ENCODE peak calls at places on chromosomes 7 and 10, in ten cellular contexts. One of them, this sample, is unnamed.

GRCh38 chr10:70192325-70192966 is 22.1 kb upstream of the SAR1A start:
- DNase-seq in astrocyte: no peak
- DNase-seq in adrenal gland: no peak
- DNase-seq in SJSA1: no peak
- DNase-seq in PC-3: no peak
- DNase-seq in left ventricle myocardium inferior: no peak
- DNase-seq in aorta: no peak
- DNase-seq in right cardiac atrium: no peak
- DNase-seq in cardiac muscle cell: peak; percentile 59
- DNase-seq in MM.1S: no peak
- DNase-seq in this sample: peak; percentile 76

GRCh38 chr7:81053623-81054022 is 134.8 kb upstream of the SEMA3C start:
- DNase-seq in right cardiac atrium: no peak
- DNase-seq in cardiac muscle cell: no peak
- DNase-seq in MM.1S: no peak
- DNase-seq in adrenal gland: no peak
- DNase-seq in PC-3: peak; percentile 75
- DNase-seq in SJSA1: peak; percentile 27
- DNase-seq in aorta: no peak
- DNase-seq in astrocyte: peak; percentile 17
- DNase-seq in left ventricle myocardium inferior: no peak
- DNase-seq in this sample: no peak

GRCh38 chr7:65972976-65973375 is 9.0 kb downstream of the GUSB start:
- DNase-seq in adrenal gland: no peak
- DNase-seq in PC-3: no peak
- DNase-seq in right cardiac atrium: no peak
- DNase-seq in SJSA1: no peak
- DNase-seq in astrocyte: no peak
- DNase-seq in aorta: no peak
- DNase-seq in left ventricle myocardium inferior: no peak
- DNase-seq in MM.1S: no peak
- DNase-seq in cardiac muscle cell: no peak
- DNase-seq in this sample: no peak

GRCh38 chr10:110360857-110361474 is 56.2 kb upstream of the SMNDC1 start:
- DNase-seq in SJSA1: peak; percentile 40
- DNase-seq in cardiac muscle cell: no peak
- DNase-seq in astrocyte: peak; percentile 13
- DNase-seq in right cardiac atrium: no peak
- DNase-seq in left ventricle myocardium inferior: no peak
- DNase-seq in aorta: no peak
- DNase-seq in PC-3: peak; percentile 19
- DNase-seq in adrenal gland: no peak
- DNase-seq in MM.1S: no peak
- DNase-seq in this sample: peak; percentile 40

GRCh38 chr7:674454-675410 is 51.8 kb upstream of the DNAAF5 start:
- DNase-seq in SJSA1: no peak
- DNase-seq in cardiac muscle cell: peak; percentile 38
- DNase-seq in adrenal gland: peak; percentile 69
- DNase-seq in MM.1S: no peak
- DNase-seq in aorta: no peak
- DNase-seq in left ventricle myocardium inferior: no peak
- DNase-seq in right cardiac atrium: peak; percentile 30
- DNase-seq in PC-3: no peak
- DNase-seq in astrocyte: peak; percentile 75
- DNase-seq in this sample: no peak

GRCh38 chr7:151240942-151241754 is 7.3 kb downstream of the SMARCD3 start:
- DNase-seq in right cardiac atrium: no peak
- DNase-seq in MM.1S: no peak
- DNase-seq in aorta: no peak
- DNase-seq in astrocyte: no peak
- DNase-seq in adrenal gland: no peak
- DNase-seq in PC-3: no peak
- DNase-seq in cardiac muscle cell: no peak
- DNase-seq in SJSA1: no peak
- DNase-seq in left ventricle myocardium inferior: no peak
- DNase-seq in this sample: no peak

GRCh38 chr10:58240531-58240930 is 27.2 kb downstream of the IPMK start:
- DNase-seq in cardiac muscle cell: peak; percentile 18
- DNase-seq in SJSA1: peak; percentile 60
- DNase-seq in astrocyte: peak; percentile 59
- DNase-seq in right cardiac atrium: no peak
- DNase-seq in MM.1S: no peak
- DNase-seq in PC-3: no peak
- DNase-seq in adrenal gland: no peak
- DNase-seq in left ventricle myocardium inferior: no peak
- DNase-seq in aorta: no peak
- DNase-seq in this sample: no peak

GRCh38 chr7:114923403-114923713 is 1.5 kb downstream of the MDFIC start:
- DNase-seq in right cardiac atrium: no peak
- DNase-seq in cardiac muscle cell: no peak
- DNase-seq in MM.1S: no peak
- DNase-seq in left ventricle myocardium inferior: no peak
- DNase-seq in astrocyte: no peak
- DNase-seq in PC-3: no peak
- DNase-seq in SJSA1: no peak
- DNase-seq in adrenal gland: no peak
- DNase-seq in aorta: no peak
- DNase-seq in this sample: no peak

GRCh38 chr10:89347706-89348457 is 20.1 kb downstream of the IFIT3 start:
- DNase-seq in left ventricle myocardium inferior: no peak
- DNase-seq in cardiac muscle cell: peak; percentile 33
- DNase-seq in MM.1S: no peak
- DNase-seq in SJSA1: no peak
- DNase-seq in right cardiac atrium: peak; percentile 40
- DNase-seq in PC-3: no peak
- DNase-seq in adrenal gland: no peak
- DNase-seq in astrocyte: no peak
- DNase-seq in aorta: no peak
- DNase-seq in this sample: no peak

GRCh38 chr7:91929463-91929862 is 11.2 kb upstream of the AKAP9 start:
- DNase-seq in PC-3: peak; percentile 48
- DNase-seq in left ventricle myocardium inferior: no peak
- DNase-seq in MM.1S: no peak
- DNase-seq in adrenal gland: no peak
- DNase-seq in cardiac muscle cell: no peak
- DNase-seq in astrocyte: no peak
- DNase-seq in SJSA1: no peak
- DNase-seq in aorta: no peak
- DNase-seq in right cardiac atrium: no peak
- DNase-seq in this sample: no peak

GRCh38 chr7:27192546-27193334 is 7.2 kb downstream of the HOXA13 start:
- DNase-seq in aorta: peak; percentile 55
- DNase-seq in SJSA1: peak; percentile 44
- DNase-seq in PC-3: peak; percentile 54
- DNase-seq in right cardiac atrium: no peak
- DNase-seq in astrocyte: no peak
- DNase-seq in left ventricle myocardium inferior: no peak
- DNase-seq in MM.1S: no peak
- DNase-seq in cardiac muscle cell: no peak
- DNase-seq in adrenal gland: no peak
- DNase-seq in this sample: peak; percentile 66

GRCh38 chr7:79272066-79272669 is 181.3 kb downstream of the MAGI2 start:
- DNase-seq in cardiac muscle cell: peak; percentile 63
- DNase-seq in left ventricle myocardium inferior: no peak
- DNase-seq in SJSA1: no peak
- DNase-seq in aorta: no peak
- DNase-seq in PC-3: peak; percentile 63
- DNase-seq in astrocyte: peak; percentile 26
- DNase-seq in right cardiac atrium: no peak
- DNase-seq in adrenal gland: no peak
- DNase-seq in MM.1S: peak; percentile 59
- DNase-seq in this sample: peak; percentile 70

GRCh38 chr7:116616555-116617059 is 55.4 kb upstream of the MET start:
- DNase-seq in cardiac muscle cell: peak; percentile 67
- DNase-seq in PC-3: peak; percentile 76
- DNase-seq in left ventricle myocardium inferior: no peak
- DNase-seq in right cardiac atrium: no peak
- DNase-seq in MM.1S: no peak
- DNase-seq in SJSA1: peak; percentile 42
- DNase-seq in astrocyte: peak; percentile 67
- DNase-seq in aorta: no peak
- DNase-seq in adrenal gland: no peak
- DNase-seq in this sample: peak; percentile 59

GRCh38 chr7:25180946-25181345 is 47.3 kb downstream of the NPVF start:
- DNase-seq in left ventricle myocardium inferior: no peak
- DNase-seq in aorta: no peak
- DNase-seq in adrenal gland: no peak
- DNase-seq in MM.1S: no peak
- DNase-seq in astrocyte: no peak
- DNase-seq in SJSA1: no peak
- DNase-seq in right cardiac atrium: no peak
- DNase-seq in PC-3: no peak
- DNase-seq in cardiac muscle cell: peak; percentile 9
- DNase-seq in this sample: peak; percentile 12
- H3K4me3 ChIP-seq in left ventricle myocardium inferior: peak overlapping the region; percentile 89
- H3K4me3 ChIP-seq in aorta: no peak overlapping the region
- H3K4me3 ChIP-seq in adrenal gland: no peak overlapping the region
- H3K4me3 ChIP-seq in MM.1S: peak overlapping the region; percentile 72
- H3K4me3 ChIP-seq in astrocyte: no peak overlapping the region
- H3K4me3 ChIP-seq in SJSA1: no peak overlapping the region
- H3K4me3 ChIP-seq in right cardiac atrium: no peak overlapping the region
- H3K4me3 ChIP-seq in PC-3: peak overlapping the region; percentile 68
- H3K4me3 ChIP-seq in cardiac muscle cell: no peak overlapping the region
- H3K4me3 ChIP-seq in this sample: peak overlapping the region; percentile 76

DNA sequence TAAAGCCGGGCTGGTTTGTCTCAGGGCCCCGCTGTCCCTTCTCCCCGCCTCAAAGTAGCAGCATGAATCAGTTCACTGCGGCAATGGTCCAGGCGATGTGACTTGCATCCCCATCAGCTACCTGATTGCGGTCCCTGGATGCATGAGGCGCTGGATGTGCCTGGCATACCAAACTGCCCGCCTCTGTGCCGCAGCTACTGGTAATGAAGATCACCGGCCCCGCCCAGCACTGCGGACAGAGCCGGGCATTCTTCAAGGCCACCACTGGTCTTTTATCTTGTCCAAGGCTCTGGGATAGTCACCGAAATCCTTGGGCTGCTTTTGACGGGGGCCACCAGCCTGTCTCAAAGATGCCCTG is 143.3 kb downstream of the RPS24 start:
- DNase-seq in MM.1S: no peak
- DNase-seq in cardiac muscle cell: no peak
- DNase-seq in SJSA1: no peak
- DNase-seq in astrocyte: no peak
- DNase-seq in adrenal gland: peak; percentile 61
- DNase-seq in left ventricle myocardium inferior: no peak
- DNase-seq in right cardiac atrium: no peak
- DNase-seq in aorta: no peak
- DNase-seq in PC-3: no peak
- DNase-seq in this sample: no peak
- H3K4me1 ChIP-seq in MM.1S: no peaks in the 10 kb centered on the region
- H3K4me1 ChIP-seq in cardiac muscle cell: peaks cover 18% of the 10 kb centered on the region
- H3K4me1 ChIP-seq in SJSA1: no peaks in the 10 kb centered on the region
- H3K4me1 ChIP-seq in astrocyte: peaks cover 4% of the 10 kb centered on the region
- H3K4me1 ChIP-seq in adrenal gland: no peaks in the 10 kb centered on the region
- H3K4me1 ChIP-seq in left ventricle myocardium inferior: no peaks in the 10 kb centered on the region
- H3K4me1 ChIP-seq in right cardiac atrium: no peaks in the 10 kb centered on the region
- H3K4me1 ChIP-seq in aorta: no peaks in the 10 kb centered on the region
- H3K4me1 ChIP-seq in PC-3: no peaks in the 10 kb centered on the region
- H3K4me1 ChIP-seq in this sample: peaks cover 10% of the 10 kb centered on the region

GRCh38 chr10:124072106-124072505 is 21.3 kb downstream of the CHST15 start:
- DNase-seq in PC-3: no peak
- DNase-seq in right cardiac atrium: no peak
- DNase-seq in aorta: no peak
- DNase-seq in adrenal gland: no peak
- DNase-seq in left ventricle myocardium inferior: no peak
- DNase-seq in astrocyte: no peak
- DNase-seq in SJSA1: no peak
- DNase-seq in cardiac muscle cell: no peak
- DNase-seq in MM.1S: peak; percentile 88
- DNase-seq in this sample: no peak

GRCh38 chr10:124072541-124072940 is 20.9 kb downstream of the CHST15 start:
- DNase-seq in PC-3: no peak
- DNase-seq in SJSA1: no peak
- DNase-seq in cardiac muscle cell: no peak
- DNase-seq in MM.1S: peak; percentile 69
- DNase-seq in aorta: no peak
- DNase-seq in astrocyte: no peak
- DNase-seq in left ventricle myocardium inferior: no peak
- DNase-seq in right cardiac atrium: no peak
- DNase-seq in adrenal gland: no peak
- DNase-seq in this sample: no peak

GRCh38 chr10:124074471-124075109 is 18.8 kb downstream of the CHST15 start:
- DNase-seq in adrenal gland: peak; percentile 29
- DNase-seq in SJSA1: no peak
- DNase-seq in left ventricle myocardium inferior: peak; percentile 30
- DNase-seq in PC-3: no peak
- DNase-seq in right cardiac atrium: no peak
- DNase-seq in aorta: peak; percentile 77
- DNase-seq in cardiac muscle cell: no peak
- DNase-seq in MM.1S: peak; percentile 45
- DNase-seq in astrocyte: no peak
- DNase-seq in this sample: no peak

GRCh38 chr10:124075116-124075955 is 18.1 kb downstream of the CHST15 start:
- DNase-seq in right cardiac atrium: no peak
- DNase-seq in astrocyte: no peak
- DNase-seq in aorta: no peak
- DNase-seq in left ventricle myocardium inferior: no peak
- DNase-seq in adrenal gland: peak; percentile 40
- DNase-seq in cardiac muscle cell: no peak
- DNase-seq in PC-3: no peak
- DNase-seq in SJSA1: no peak
- DNase-seq in MM.1S: no peak
- DNase-seq in this sample: no peak

DNA sequence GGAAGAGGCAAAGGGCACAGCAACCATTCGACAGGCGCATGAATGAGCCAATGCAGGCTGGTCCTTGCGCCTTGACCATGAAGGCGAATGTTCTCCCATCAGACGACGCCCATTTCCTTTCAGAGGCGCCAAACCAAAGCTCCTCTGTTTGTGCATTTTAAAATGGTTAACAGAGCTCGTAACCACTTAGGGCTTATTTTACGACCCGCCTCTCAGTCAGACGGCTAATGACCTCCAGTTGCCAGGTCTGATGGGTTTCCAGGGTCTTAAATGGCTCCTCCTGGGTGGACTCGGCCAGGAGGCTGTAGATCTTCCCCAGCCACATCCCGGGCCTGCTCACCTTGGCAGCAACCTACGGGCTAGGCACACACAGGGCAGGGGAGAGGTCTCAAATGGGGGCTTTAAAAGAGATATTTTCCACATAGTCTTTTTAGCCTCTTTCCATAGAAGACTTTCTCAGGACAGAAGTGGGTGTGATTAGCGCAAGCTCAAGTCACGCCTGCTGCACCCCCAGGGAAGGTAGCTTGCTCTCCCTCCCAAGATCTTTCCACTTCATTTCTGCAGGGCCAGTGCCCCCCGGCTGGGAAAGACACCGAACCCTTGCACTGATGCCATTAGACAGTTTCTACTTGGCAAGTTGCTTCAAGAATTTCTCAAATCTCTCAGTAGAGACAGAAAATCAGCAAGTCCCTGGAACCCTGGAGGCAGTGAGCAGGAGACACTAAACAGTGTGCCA is 19.6 kb downstream of the CHST15 start:
- DNase-seq in cardiac muscle cell: no peak
- DNase-seq in MM.1S: no peak
- DNase-seq in adrenal gland: no peak
- DNase-seq in right cardiac atrium: no peak
- DNase-seq in left ventricle myocardium inferior: no peak
- DNase-seq in SJSA1: no peak
- DNase-seq in aorta: no peak
- DNase-seq in astrocyte: no peak
- DNase-seq in PC-3: no peak
- DNase-seq in this sample: no peak
- H3K4me3 ChIP-seq in cardiac muscle cell: no peak overlapping the region
- H3K4me3 ChIP-seq in MM.1S: no peak overlapping the region
- H3K4me3 ChIP-seq in adrenal gland: no peak overlapping the region
- H3K4me3 ChIP-seq in right cardiac atrium: no peak overlapping the region
- H3K4me3 ChIP-seq in left ventricle myocardium inferior: no peak overlapping the region
- H3K4me3 ChIP-seq in SJSA1: no peak overlapping the region
- H3K4me3 ChIP-seq in aorta: no peak overlapping the region
- H3K4me3 ChIP-seq in astrocyte: no peak overlapping the region
- H3K4me3 ChIP-seq in PC-3: no peak overlapping the region
- H3K4me3 ChIP-seq in this sample: no peak overlapping the region

GRCh38 chr7:148472406-148472805 is 118.2 kb upstream of the C7orf33 start:
- DNase-seq in astrocyte: no peak
- DNase-seq in aorta: no peak
- DNase-seq in adrenal gland: no peak
- DNase-seq in cardiac muscle cell: no peak
- DNase-seq in MM.1S: no peak
- DNase-seq in SJSA1: no peak
- DNase-seq in left ventricle myocardium inferior: no peak
- DNase-seq in PC-3: peak; percentile 43
- DNase-seq in right cardiac atrium: no peak
- DNase-seq in this sample: no peak
- H3K4me1 ChIP-seq in astrocyte: no peaks in the 10 kb centered on the region
- H3K4me1 ChIP-seq in aorta: no peaks in the 10 kb centered on the region
- H3K4me1 ChIP-seq in adrenal gland: no peaks in the 10 kb centered on the region
- H3K4me1 ChIP-seq in cardiac muscle cell: no peaks in the 10 kb centered on the region
- H3K4me1 ChIP-seq in MM.1S: no peaks in the 10 kb centered on the region
- H3K4me1 ChIP-seq in SJSA1: no peaks in the 10 kb centered on the region
- H3K4me1 ChIP-seq in left ventricle myocardium inferior: no peaks in the 10 kb centered on the region
- H3K4me1 ChIP-seq in PC-3: no peaks in the 10 kb centered on the region
- H3K4me1 ChIP-seq in right cardiac atrium: no peaks in the 10 kb centered on the region
- H3K4me1 ChIP-seq in this sample: no peaks in the 10 kb centered on the region